ENCODE peak calls at places on chromosome 22, in nine cellular contexts. One of them, this sample, is unnamed. For H3K27me3, the result is how much of the 10 kb centered on the place peaks cover.

GRCh38 chr22:43698403-43698802 is 113.7 kb downstream of the EFCAB6 start:
- DNase-seq in HepG2: no peak
- DNase-seq in suprapubic skin: no peak
- DNase-seq in H1: no peak
- DNase-seq in stomach: no peak
- DNase-seq in K562: no peak
- DNase-seq in transverse colon: no peak
- DNase-seq in upper lobe of left lung: no peak
- DNase-seq in SK-N-SH: no peak
- DNase-seq in this sample: no peak

GRCh38 chr22:44143596-44143995 is 37.1 kb upstream of the PARVG start:
- DNase-seq in upper lobe of left lung: no peak
- DNase-seq in suprapubic skin: no peak
- DNase-seq in transverse colon: no peak
- DNase-seq in SK-N-SH: no peak
- DNase-seq in HepG2: no peak
- DNase-seq in K562: no peak
- DNase-seq in stomach: no peak
- DNase-seq in H1: no peak
- DNase-seq in this sample: no peak

GRCh38 chr22:44317163-44317455 is 4.4 kb upstream of the SHISAL1 start:
- DNase-seq in H1: no peak
- DNase-seq in suprapubic skin: no peak
- DNase-seq in SK-N-SH: no peak
- DNase-seq in transverse colon: no peak
- DNase-seq in HepG2: no peak
- DNase-seq in stomach: no peak
- DNase-seq in upper lobe of left lung: peak
- DNase-seq in K562: no peak
- DNase-seq in this sample: no peak

GRCh38 chr22:24325105-24325757 is 54.6 kb downstream of the SPECC1L start:
- DNase-seq in transverse colon: no peak
- DNase-seq in H1: no peak
- DNase-seq in upper lobe of left lung: no peak
- DNase-seq in suprapubic skin: no peak
- DNase-seq in stomach: no peak
- DNase-seq in SK-N-SH: peak
- DNase-seq in K562: peak
- DNase-seq in HepG2: peak
- DNase-seq in this sample: no peak

GRCh38 chr22:28116261-28116673 is 197.2 kb upstream of the PITPNB start:
- DNase-seq in transverse colon: peak
- DNase-seq in H1: no peak
- DNase-seq in SK-N-SH: no peak
- DNase-seq in upper lobe of left lung: no peak
- DNase-seq in stomach: no peak
- DNase-seq in suprapubic skin: no peak
- DNase-seq in HepG2: no peak
- DNase-seq in K562: no peak
- DNase-seq in this sample: peak

GRCh38 chr22:24969588-24970301 is 17.2 kb downstream of the KIAA1671 start:
- DNase-seq in H1: no peak
- DNase-seq in transverse colon: peak
- DNase-seq in SK-N-SH: peak
- DNase-seq in suprapubic skin: no peak
- DNase-seq in K562: no peak
- DNase-seq in stomach: no peak
- DNase-seq in HepG2: peak
- DNase-seq in upper lobe of left lung: no peak
- DNase-seq in this sample: no peak

GRCh38 chr22:27800250-27801131 is 1.1 kb downstream of the MN1 start:
- DNase-seq in H1: no peak
- DNase-seq in K562: no peak
- DNase-seq in suprapubic skin: no peak
- DNase-seq in HepG2: no peak
- DNase-seq in transverse colon: no peak
- DNase-seq in upper lobe of left lung: peak
- DNase-seq in SK-N-SH: peak
- DNase-seq in stomach: no peak
- DNase-seq in this sample: no peak

GRCh38 chr22:21942407-21942895 is 10.2 kb downstream of the PPM1F start:
- DNase-seq in SK-N-SH: no peak
- DNase-seq in transverse colon: peak
- DNase-seq in K562: no peak
- DNase-seq in stomach: peak
- DNase-seq in suprapubic skin: peak
- DNase-seq in HepG2: no peak
- DNase-seq in H1: no peak
- DNase-seq in upper lobe of left lung: no peak
- DNase-seq in this sample: peak

GRCh38 chr22:50186789-50187523 is 1.2 kb downstream of the TRABD start:
- DNase-seq in K562: no peak
- DNase-seq in suprapubic skin: no peak
- DNase-seq in SK-N-SH: no peak
- DNase-seq in stomach: peak
- DNase-seq in H1: no peak
- DNase-seq in transverse colon: peak
- DNase-seq in upper lobe of left lung: peak
- DNase-seq in HepG2: no peak
- DNase-seq in this sample: no peak

GRCh38 chr22:50184004-50184461 is 1.7 kb upstream of the TRABD start:
- DNase-seq in H1: no peak
- DNase-seq in HepG2: peak
- DNase-seq in transverse colon: peak
- DNase-seq in suprapubic skin: no peak
- DNase-seq in upper lobe of left lung: peak
- DNase-seq in K562: no peak
- DNase-seq in SK-N-SH: no peak
- DNase-seq in stomach: peak
- DNase-seq in this sample: peak

GRCh38 chr22:50184541-50185383 is 951 bp upstream of the TRABD start:
- DNase-seq in K562: no peak
- DNase-seq in stomach: no peak
- DNase-seq in upper lobe of left lung: peak
- DNase-seq in HepG2: no peak
- DNase-seq in H1: no peak
- DNase-seq in SK-N-SH: no peak
- DNase-seq in transverse colon: no peak
- DNase-seq in suprapubic skin: no peak
- DNase-seq in this sample: no peak

GRCh38 chr22:50186181-50186731 is 543 bp downstream of the TRABD start:
- DNase-seq in transverse colon: no peak
- DNase-seq in upper lobe of left lung: peak
- DNase-seq in HepG2: no peak
- DNase-seq in K562: no peak
- DNase-seq in SK-N-SH: peak
- DNase-seq in H1: no peak
- DNase-seq in suprapubic skin: no peak
- DNase-seq in stomach: no peak
- DNase-seq in this sample: no peak

DNA sequence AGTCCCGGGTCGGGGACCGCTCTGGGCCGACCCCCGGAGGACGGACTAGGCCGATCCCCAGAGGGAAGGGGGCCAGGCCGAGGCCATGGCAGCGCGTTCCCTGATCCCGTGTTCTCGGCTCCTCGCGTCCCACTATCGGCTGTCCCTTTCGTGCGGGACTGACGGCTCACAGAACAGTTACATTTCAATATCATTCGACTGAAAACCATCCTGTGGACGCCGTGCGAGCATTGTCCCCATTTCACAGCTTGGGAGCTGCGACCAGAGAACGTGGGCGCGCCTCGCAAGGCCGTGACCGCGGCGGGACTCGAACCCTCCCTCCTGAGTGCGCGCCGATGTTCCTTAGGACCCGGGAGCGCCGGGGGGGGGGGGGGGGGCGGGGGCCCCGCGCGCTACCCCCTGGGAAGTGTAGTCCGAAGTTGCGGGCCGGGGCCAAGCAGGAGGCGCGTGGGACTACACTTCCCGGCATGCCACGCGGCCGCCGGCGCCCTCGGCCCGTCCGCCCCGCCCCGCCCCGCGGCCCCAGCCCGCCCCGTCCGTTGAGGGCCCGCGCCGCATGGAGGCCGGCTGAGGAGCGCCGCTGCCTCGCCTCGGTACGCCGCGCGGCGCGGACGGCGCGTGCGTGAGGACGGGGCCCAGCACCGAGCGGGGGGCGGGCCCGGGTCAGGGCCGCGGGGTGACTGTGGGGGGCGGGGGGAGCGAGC is at the start of gene TRABD:
- DNase-seq in upper lobe of left lung: peak
- DNase-seq in transverse colon: peak
- DNase-seq in HepG2: peak
- DNase-seq in SK-N-SH: peak
- DNase-seq in H1: peak
- DNase-seq in K562: peak
- DNase-seq in stomach: peak
- DNase-seq in suprapubic skin: peak
- DNase-seq in this sample: peak
- TF ChIP-seq POLR2AphosphoS5 in upper lobe of left lung: peak
- TF ChIP-seq POLR2AphosphoS5 in transverse colon: no peak
- TF ChIP-seq POLR2AphosphoS5 in HepG2: no peak
- TF ChIP-seq POLR2AphosphoS5 in SK-N-SH: no peak
- TF ChIP-seq POLR2AphosphoS5 in H1: no peak
- TF ChIP-seq POLR2AphosphoS5 in K562: no peak
- TF ChIP-seq POLR2AphosphoS5 in stomach: peak
- TF ChIP-seq POLR2AphosphoS5 in suprapubic skin: peak
- TF ChIP-seq POLR2AphosphoS5 in this sample: no peak

DNA sequence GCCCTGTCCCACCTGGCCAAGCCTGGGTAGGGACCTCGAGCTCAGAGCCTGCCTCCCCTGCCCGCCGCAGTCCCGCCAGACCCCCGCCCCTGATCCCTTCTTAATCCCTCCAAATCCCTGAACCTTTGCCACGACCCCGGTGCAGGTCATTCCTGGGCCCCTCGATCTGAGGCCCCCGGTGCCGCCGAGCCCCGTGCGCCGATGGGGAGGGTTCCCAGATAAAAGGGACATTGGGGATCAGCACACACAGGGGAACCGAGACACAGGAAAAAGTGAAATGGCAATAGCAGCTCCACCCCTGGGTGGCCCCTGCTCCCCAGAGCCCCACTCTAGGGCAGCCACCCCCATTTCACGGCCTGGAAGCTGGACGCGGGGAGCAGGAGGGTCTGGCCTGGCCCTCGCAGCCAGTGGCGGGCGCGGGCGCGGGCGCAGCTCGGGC is 1.3 kb upstream of the WNT7B start:
- DNase-seq in H1: no peak
- DNase-seq in HepG2: no peak
- DNase-seq in suprapubic skin: no peak
- DNase-seq in SK-N-SH: no peak
- DNase-seq in upper lobe of left lung: no peak
- DNase-seq in transverse colon: no peak
- DNase-seq in K562: no peak
- DNase-seq in stomach: no peak
- DNase-seq in this sample: peak
- H3K27me3 ChIP-seq in H1: half or more
- H3K27me3 ChIP-seq in HepG2: under half
- H3K27me3 ChIP-seq in suprapubic skin: half or more
- H3K27me3 ChIP-seq in SK-N-SH: under half
- H3K27me3 ChIP-seq in upper lobe of left lung: under half
- H3K27me3 ChIP-seq in transverse colon: half or more
- H3K27me3 ChIP-seq in K562: under half
- H3K27me3 ChIP-seq in stomach: half or more
- H3K27me3 ChIP-seq in this sample: half or more

DNA sequence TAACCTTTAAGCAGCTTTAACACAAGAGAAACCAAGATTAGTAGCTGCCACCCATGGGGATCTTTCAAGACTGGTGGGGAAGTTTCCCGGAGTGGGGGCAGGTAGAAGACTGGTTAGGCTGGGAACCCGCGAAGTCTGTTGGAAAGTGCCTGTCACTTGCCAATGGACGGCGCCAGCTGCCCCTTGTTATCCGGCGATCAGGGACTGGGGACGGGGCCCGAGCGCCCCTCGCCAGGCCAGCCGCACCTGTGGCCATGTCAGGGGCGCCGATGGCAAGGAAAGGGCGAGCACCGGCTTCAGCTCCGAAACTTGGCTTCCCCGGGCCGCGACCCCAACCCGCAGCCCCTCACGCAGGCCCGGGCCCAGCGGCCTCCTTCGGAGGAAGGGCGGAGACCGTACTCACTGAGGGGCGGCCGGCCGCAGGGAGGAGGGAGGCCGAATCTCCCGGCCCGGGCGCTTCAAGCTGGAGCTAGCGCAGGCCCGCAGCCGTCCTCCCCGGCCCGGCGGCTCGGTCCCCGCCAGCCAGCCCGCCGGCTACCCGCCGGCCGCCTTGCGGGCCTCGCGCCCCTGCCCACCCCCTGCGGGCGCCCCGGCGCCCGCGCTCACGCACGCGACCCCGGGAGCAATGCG is 539 bp downstream of the EIF4ENIF1 start:
- DNase-seq in upper lobe of left lung: no peak
- DNase-seq in SK-N-SH: peak
- DNase-seq in stomach: peak
- DNase-seq in HepG2: no peak
- DNase-seq in K562: peak
- DNase-seq in H1: no peak
- DNase-seq in transverse colon: peak
- DNase-seq in suprapubic skin: peak
- DNase-seq in this sample: no peak
- TF ChIP-seq EP300 in upper lobe of left lung: no peak
- TF ChIP-seq EP300 in SK-N-SH: no peak
- TF ChIP-seq EP300 in stomach: no peak
- TF ChIP-seq EP300 in HepG2: no peak
- TF ChIP-seq EP300 in K562: no peak
- TF ChIP-seq EP300 in H1: no peak
- TF ChIP-seq EP300 in transverse colon: no peak
- TF ChIP-seq EP300 in suprapubic skin: no peak
- TF ChIP-seq EP300 in this sample: no peak

GRCh38 chr22:41478891-41479521 is 10.1 kb downstream of the ACO2 start:
- DNase-seq in SK-N-SH: no peak
- DNase-seq in K562: no peak
- DNase-seq in suprapubic skin: no peak
- DNase-seq in upper lobe of left lung: no peak
- DNase-seq in H1: no peak
- DNase-seq in HepG2: no peak
- DNase-seq in stomach: no peak
- DNase-seq in transverse colon: no peak
- DNase-seq in this sample: peak

GRCh38 chr22:41478473-41478872 is 9.6 kb downstream of the ACO2 start:
- DNase-seq in transverse colon: no peak
- DNase-seq in SK-N-SH: no peak
- DNase-seq in K562: no peak
- DNase-seq in stomach: no peak
- DNase-seq in suprapubic skin: no peak
- DNase-seq in HepG2: no peak
- DNase-seq in H1: no peak
- DNase-seq in upper lobe of left lung: no peak
- DNase-seq in this sample: no peak

GRCh38 chr22:41481131-41481830 is 12.4 kb downstream of the ACO2 start:
- DNase-seq in transverse colon: no peak
- DNase-seq in upper lobe of left lung: no peak
- DNase-seq in SK-N-SH: no peak
- DNase-seq in HepG2: no peak
- DNase-seq in H1: no peak
- DNase-seq in stomach: no peak
- DNase-seq in K562: no peak
- DNase-seq in suprapubic skin: no peak
- DNase-seq in this sample: no peak

GRCh38 chr22:41480397-41480735 is 11.4 kb downstream of the ACO2 start:
- DNase-seq in HepG2: no peak
- DNase-seq in H1: no peak
- DNase-seq in SK-N-SH: no peak
- DNase-seq in stomach: no peak
- DNase-seq in upper lobe of left lung: no peak
- DNase-seq in suprapubic skin: no peak
- DNase-seq in transverse colon: no peak
- DNase-seq in K562: no peak
- DNase-seq in this sample: no peak

GRCh38 chr22:41479671-41480396 is 10.9 kb downstream of the ACO2 start:
- DNase-seq in suprapubic skin: no peak
- DNase-seq in transverse colon: no peak
- DNase-seq in HepG2: no peak
- DNase-seq in stomach: no peak
- DNase-seq in SK-N-SH: no peak
- DNase-seq in H1: peak
- DNase-seq in upper lobe of left lung: no peak
- DNase-seq in K562: no peak
- DNase-seq in this sample: no peak
- TF ChIP-seq POLR2AphosphoS5 in suprapubic skin: no peak
- TF ChIP-seq POLR2AphosphoS5 in transverse colon: no peak
- TF ChIP-seq POLR2AphosphoS5 in HepG2: no peak
- TF ChIP-seq POLR2AphosphoS5 in stomach: no peak
- TF ChIP-seq POLR2AphosphoS5 in SK-N-SH: no peak
- TF ChIP-seq POLR2AphosphoS5 in H1: no peak
- TF ChIP-seq POLR2AphosphoS5 in upper lobe of left lung: no peak
- TF ChIP-seq POLR2AphosphoS5 in K562: no peak
- TF ChIP-seq POLR2AphosphoS5 in this sample: no peak